ENCODE peak calls at places on chromosomes 3 and 15, in seven cellular contexts. Z is HepG2, T is H1, A is GM12878, J is K562, I is HCT116, V is SK-N-SH. O is an unnamed sample.

GRCh38 chr3:128075516-128076464 is 23.6 kb downstream of the SEC61A1 start:
- DNase-seq in Z (no peak), T (peak), A (no peak), J (peak), I (peak), V (peak), O (no peak)

GRCh38 chr3:31009881-31010280 is 115.4 kb upstream of the GADL1 start:
- DNase-seq in Z (peak), T (no peak), A (no peak), J (no peak), I (no peak), V (no peak), O (no peak)

GRCh38 chr3:31377045-31377642 is 155.6 kb upstream of the STT3B start:
- DNase-seq in Z (peak), T (no peak), A (no peak), J (no peak), I (peak), V (no peak), O (peak)

GRCh38 chr3:57060089-57060829 is at the start of gene SPATA12:
- DNase-seq in Z (peak), T (peak), A (no peak), J (peak), I (peak), V (peak), O (peak)

GRCh38 chr3:85783331-85783730 is 824.5 kb downstream of the CADM2 start:
- DNase-seq in Z (no peak), T (no peak), A (no peak), J (no peak), I (no peak), V (no peak), O (no peak)

GRCh38 chr15:99454941-99455795 is 110.6 kb upstream of the MEF2A start:
- DNase-seq in Z (peak), T (no peak), A (no peak), J (peak), I (peak), V (no peak), O (no peak)

GRCh38 chr3:173465112-173465511 is 67.6 kb downstream of the NLGN1 start:
- DNase-seq in Z (no peak), T (no peak), A (no peak), J (no peak), I (no peak), V (no peak), O (no peak)

GRCh38 chr3:98599647-98600411 is 6.4 kb upstream of the CPOX start:
- DNase-seq in Z (peak), T (no peak), A (no peak), J (no peak), I (no peak), V (no peak), O (no peak)

GRCh38 chr3:176623751-176624150 is 573.5 kb downstream of the TBL1XR1 start:
- DNase-seq in Z (no peak), T (no peak), A (no peak), J (no peak), I (no peak), V (no peak), O (no peak)

GRCh38 chr3:123229145-123229544 is 27.4 kb downstream of the SEC22A start:
- DNase-seq in Z (no peak), T (no peak), A (no peak), J (peak), I (no peak), V (peak), O (peak)

DNA sequence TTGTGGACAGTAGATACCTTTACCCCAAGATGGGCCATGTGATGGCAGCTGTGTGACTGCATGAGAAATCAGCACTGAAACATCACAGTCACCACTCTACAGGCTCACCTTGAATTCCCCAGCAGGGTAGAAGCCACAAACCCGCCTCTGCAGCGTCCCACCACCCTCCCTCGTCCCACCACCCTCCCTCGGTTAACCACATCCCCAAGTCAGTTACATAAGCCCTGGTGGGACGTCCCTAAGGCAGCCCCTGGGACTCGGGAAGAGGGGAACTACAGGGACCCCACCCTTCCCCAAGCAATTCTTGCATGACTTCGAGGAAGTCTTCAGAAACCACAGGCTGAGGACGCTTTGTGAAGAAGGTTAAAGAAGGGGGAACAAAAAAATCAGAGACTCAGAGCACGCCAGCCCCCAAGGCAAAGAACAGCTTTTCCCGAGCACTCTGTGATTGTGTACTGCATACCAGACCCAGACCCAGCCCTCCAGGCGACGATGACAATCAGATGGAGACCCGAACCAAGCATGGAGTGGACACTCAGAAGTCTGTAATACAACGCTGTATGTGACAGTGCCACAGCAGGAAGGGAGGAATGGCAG is 60.5 kb downstream of the SH3BP5 start:
- DNase-seq in Z (no peak), T (no peak), A (peak), J (no peak), I (no peak), V (no peak), O (no peak)
- TF ChIP-seq SIN3A in Z (no peak), T (no peak), A (no peak), J (no peak), I (no peak), V (no peak), O (no peak)

GRCh38 chr15:74319596-74320357 is 47.7 kb downstream of the CYP11A1 start:
- DNase-seq in Z (no peak), T (no peak), A (no peak), J (no peak), I (no peak), V (peak), O (no peak)

GRCh38 chr15:74319138-74319460 is 48.3 kb downstream of the CYP11A1 start:
- DNase-seq in Z (no peak), T (no peak), A (no peak), J (no peak), I (no peak), V (no peak), O (no peak)

GRCh38 chr15:74318376-74319137 is 48.9 kb downstream of the CYP11A1 start:
- DNase-seq in Z (no peak), T (no peak), A (no peak), J (no peak), I (no peak), V (no peak), O (no peak)

GRCh38 chr15:74316116-74316515 is 51.3 kb downstream of the CYP11A1 start:
- DNase-seq in Z (no peak), T (no peak), A (no peak), J (no peak), I (no peak), V (no peak), O (no peak)

GRCh38 chr15:74317820-74318375 is 49.5 kb downstream of the CYP11A1 start:
- DNase-seq in Z (no peak), T (no peak), A (no peak), J (no peak), I (no peak), V (peak), O (no peak)
- H3K27ac ChIP-seq in Z (no peak), T (no peak), A (no peak), J (no peak), I (no peak), V (peak), O (no peak)

GRCh38 chr3:107846282-107846852 is 244.5 kb downstream of the CD47 start:
- DNase-seq in Z (peak), T (peak), A (no peak), J (peak), I (peak), V (no peak), O (peak)
- H3K4me3 ChIP-seq in Z (no peak), T (no peak), A (no peak), J (no peak), I (no peak), V (no peak), O (no peak)

GRCh38 chr3:107752202-107752990 is 229.6 kb downstream of the BBX start:
- DNase-seq in Z (peak), T (no peak), A (no peak), J (peak), I (peak), V (no peak), O (no peak)
- TF ChIP-seq SIN3A in Z (no peak), T (no peak), A (no peak), J (no peak), I (no peak), V (no peak), O (no peak)

DNA sequence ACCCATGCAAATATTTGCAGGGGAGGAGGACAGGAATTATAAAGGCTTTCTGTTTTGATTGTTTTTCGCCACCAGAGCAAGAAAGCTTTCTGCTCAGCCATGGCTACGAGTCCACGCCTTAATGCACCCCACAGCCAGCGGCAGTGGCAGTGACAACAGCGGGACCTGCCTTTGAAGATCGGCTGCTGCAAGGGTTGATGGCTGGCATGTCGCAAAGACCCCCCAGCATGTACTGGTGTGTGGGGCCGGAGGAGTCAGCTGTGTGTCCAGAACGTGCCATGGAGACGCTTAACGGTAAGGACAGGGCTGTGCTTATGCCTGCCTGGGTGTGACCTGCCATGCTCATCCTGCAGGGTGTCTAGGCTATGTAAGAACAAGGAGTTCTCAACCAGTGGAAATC is 5.3 kb downstream of the LRRK1 start:
- DNase-seq in Z (no peak), T (no peak), A (no peak), J (no peak), I (no peak), V (no peak), O (no peak)
- H3K27ac ChIP-seq in Z (no peak), T (no peak), A (no peak), J (no peak), I (no peak), V (no peak), O (peak)

GRCh38 chr3:18111702-18112311 is 313.3 kb downstream of the SATB1 start:
- DNase-seq in Z (peak), T (no peak), A (peak), J (no peak), I (peak), V (peak), O (no peak)
- H3K4me3 ChIP-seq in Z (no peak), T (no peak), A (no peak), J (no peak), I (peak), V (peak), O (peak)

DNA sequence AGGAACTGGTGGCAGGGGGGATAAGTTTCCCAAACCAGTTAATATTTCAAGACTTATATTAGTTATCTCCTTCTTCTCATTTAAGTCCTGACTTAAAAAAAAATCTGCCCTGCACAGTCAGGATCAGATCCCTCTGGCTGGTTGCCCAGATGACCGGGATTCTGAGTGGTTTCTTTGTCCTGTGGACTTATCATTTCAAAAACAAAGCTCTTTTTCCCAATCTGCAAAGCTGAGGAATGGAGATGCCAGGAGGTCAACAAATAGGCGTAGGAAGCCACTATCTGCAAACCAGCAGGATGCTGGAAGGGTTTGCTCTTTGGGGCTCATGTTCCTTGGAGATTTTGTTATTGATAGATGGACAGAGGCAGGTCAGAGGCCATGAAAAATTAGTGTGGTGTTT is 5.8 kb downstream of the C3orf20 start:
- DNase-seq in Z (peak), T (no peak), A (no peak), J (peak), I (no peak), V (no peak), O (no peak)
- TF ChIP-seq SIN3A in Z (no peak), T (no peak), A (no peak), J (no peak), I (no peak), V (no peak), O (no peak)

O was measured in Panc1.